ENCODE peak calls at places on chromosomes 13 and 19, in six cellular contexts. H is mucosa of descending colon, R is thoracic aorta, A is PC-3, S is fibroblast of lung, T is esophagus squamous epithelium. F is an unnamed sample.

GRCh38 chr19:3458229-3458555 is 22.1 kb downstream of the SMIM24 start:
- DNase-seq in T (no peak), H (no peak), R (no peak), S (peak; percentile 69), A (no peak), F (peak; percentile 77)

GRCh38 chr19:39372047-39372802 is 18.7 kb downstream of the PAF1 start:
- DNase-seq in S (peak; percentile 97), R (peak; percentile 60), A (no peak), T (no peak), H (peak; percentile 61), F (no peak)

GRCh38 chr19:6677924-6678689 is 8.1 kb upstream of the TNFSF14 start:
- DNase-seq in T (no peak), A (no peak), H (no peak), R (no peak), S (no peak), F (peak; percentile 95)

GRCh38 chr19:48918071-48918470 is 15.4 kb upstream of the DHDH start:
- DNase-seq in A (no peak), H (no peak), T (no peak), S (no peak), R (no peak), F (no peak)

GRCh38 chr19:5078179-5078578 is 109.3 kb downstream of the KDM4B start:
- DNase-seq in R (no peak), T (no peak), S (no peak), A (no peak), H (no peak), F (no peak)

GRCh38 chr13:20512042-20512683 is 13.5 kb downstream of the CRYL1 start:
- DNase-seq in T (no peak), R (no peak), A (no peak), H (no peak), S (no peak), F (peak; percentile 72)

GRCh38 chr13:112351825-112352224 is 24.3 kb upstream of the SPACA7 start:
- DNase-seq in R (no peak), S (no peak), A (no peak), H (no peak), T (no peak), F (peak; percentile 78)

GRCh38 chr19:53015159-53015558 is 1.4 kb downstream of the ERVV-1 start:
- DNase-seq in H (no peak), S (no peak), R (no peak), T (no peak), A (no peak), F (no peak)

GRCh38 chr19:37466798-37467607 is at the start of gene ZNF569:
- DNase-seq in R (peak; percentile 59), S (peak; percentile 97), A (peak; percentile 67), T (peak; percentile 59), H (peak; percentile 96), F (peak; percentile 88)

GRCh38 chr13:31056650-31057275 is 104.9 kb downstream of the HSPH1 start:
- DNase-seq in S (no peak), H (no peak), R (no peak), A (no peak), T (no peak), F (no peak)

GRCh38 chr13:45339867-45340266 is 1.1 kb downstream of the TPT1 start:
- DNase-seq in S (no peak), A (no peak), H (peak; percentile 31), T (no peak), R (no peak), F (no peak)
- H3K36me3 ChIP-seq in S (peaks cover 29% of the 10 kb centered on the region), A (peaks cover 46% of the 10 kb centered on the region), H (peaks cover 18% of the 10 kb centered on the region), T (peaks cover 16% of the 10 kb centered on the region), R (peaks cover 48% of the 10 kb centered on the region), F (peaks cover 39% of the 10 kb centered on the region)

GRCh38 chr13:24745516-24745860 is 18.5 kb upstream of the RNF17 start:
- DNase-seq in S (no peak), H (no peak), T (no peak), A (no peak), R (no peak), F (no peak)

GRCh38 chr13:24747248-24748151 is 16.5 kb upstream of the RNF17 start:
- DNase-seq in T (no peak), S (peak; percentile 15), R (no peak), A (no peak), H (no peak), F (peak; percentile 64)

GRCh38 chr13:24745861-24746617 is 17.9 kb upstream of the RNF17 start:
- DNase-seq in S (peak; percentile 1), T (no peak), A (no peak), H (no peak), R (no peak), F (peak; percentile 52)

GRCh38 chr13:24744247-24744646 is 19.7 kb upstream of the RNF17 start:
- DNase-seq in S (no peak), A (no peak), R (no peak), H (no peak), T (no peak), F (no peak)

GRCh38 chr13:24746618-24747247 is 17.2 kb upstream of the RNF17 start:
- DNase-seq in R (no peak), A (no peak), T (no peak), S (peak; percentile 12), H (no peak), F (peak; percentile 78)
- H3K4me3 ChIP-seq in R (peak overlapping the region; percentile 53), A (no peak overlapping the region), T (no peak overlapping the region), S (no peak overlapping the region), H (no peak overlapping the region), F (peak overlapping the region; percentile 43)

GRCh38 chr19:35023428-35023827 is 6.8 kb upstream of the SCN1B start:
- DNase-seq in A (no peak), H (no peak), S (no peak), T (no peak), R (no peak), F (no peak)
- H3K36me3 ChIP-seq in A (peaks cover 3% of the 10 kb centered on the region), H (no peaks in the 10 kb centered on the region), S (peaks cover 27% of the 10 kb centered on the region), T (peaks cover 6% of the 10 kb centered on the region), R (peaks cover 56% of the 10 kb centered on the region), F (peaks cover 69% of the 10 kb centered on the region)

GRCh38 chr19:10667867-10668266 is 13.7 kb downstream of the ILF3 start:
- DNase-seq in R (no peak), H (no peak), A (no peak), T (no peak), S (no peak), F (peak; percentile 10)

GRCh38 chr19:10660346-10660745 is 6.2 kb downstream of the ILF3 start:
- DNase-seq in A (peak; percentile 41), S (no peak), T (no peak), R (no peak), H (no peak), F (peak; percentile 7)

GRCh38 chr19:10662384-10663251 is 8.5 kb downstream of the ILF3 start:
- DNase-seq in T (no peak), S (peak; percentile 81), H (no peak), R (no peak), A (no peak), F (peak; percentile 9)

DNA sequence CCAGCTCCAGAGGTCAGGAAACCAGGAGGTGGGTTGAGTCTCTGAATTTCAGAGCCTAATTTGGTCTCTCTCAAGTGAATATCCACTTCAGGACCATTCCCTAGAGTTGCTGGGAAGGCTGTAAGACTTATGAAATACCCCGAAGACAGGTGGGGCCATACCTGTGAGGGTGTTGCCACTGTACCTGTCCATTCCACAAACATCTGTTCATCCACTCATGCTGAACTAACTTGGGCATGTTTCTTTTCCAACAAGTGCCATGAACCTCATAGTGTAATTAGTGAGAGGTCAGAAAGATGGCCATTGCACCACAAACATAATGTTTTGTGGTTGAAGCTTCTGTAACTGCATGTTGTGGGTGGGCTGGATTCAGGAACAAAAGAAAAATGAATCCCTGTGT is 7.8 kb downstream of the ILF3 start:
- DNase-seq in H (no peak), R (no peak), S (no peak), T (no peak), A (no peak), F (peak; percentile 19)
- H3K4me3 ChIP-seq in H (no peak overlapping the region), R (no peak overlapping the region), S (no peak overlapping the region), T (no peak overlapping the region), A (no peak overlapping the region), F (no peak overlapping the region)

GRCh38 chr13:23541221-23541620 is 29.0 kb upstream of the TNFRSF19 start:
- DNase-seq in A (peak; percentile 52), R (no peak), S (no peak), H (no peak), T (no peak), F (no peak)
- H3K36me3 ChIP-seq in A (no peaks in the 10 kb centered on the region), R (no peaks in the 10 kb centered on the region), S (no peaks in the 10 kb centered on the region), H (no peaks in the 10 kb centered on the region), T (no peaks in the 10 kb centered on the region), F (no peaks in the 10 kb centered on the region)